ENCODE peak calls at places on chromosomes 5 and 9, in six cellular contexts. T, R, H, P, E and A are unnamed samples.

GRCh38 chr5:115333164-115333563 is 36.7 kb upstream of the CCDC112 start:
- DNase-seq in T (no peak), R (peak; percentile 46), H (no peak), P (no peak), E (peak; percentile 45), A (no peak)

GRCh38 chr5:176736271-176736965 is 73.9 kb upstream of the UNC5A start:
- DNase-seq in T (no peak), R (no peak), H (no peak), P (peak; percentile 30), E (no peak), A (no peak)

GRCh38 chr5:173420108-173420507 is 91.9 kb upstream of the STC2 start:
- DNase-seq in T (no peak), R (peak; percentile 82), H (no peak), P (peak; percentile 36), E (no peak), A (no peak)

GRCh38 chr9:35605336-35606137 is 475 bp downstream of the TESK1 start:
- DNase-seq in T (peak; percentile 11), R (peak; percentile 35), H (no peak), P (no peak), E (no peak), A (no peak)

GRCh38 chr5:33091571-33092363 is 349.0 kb upstream of the TARS1 start:
- DNase-seq in T (no peak), R (peak; percentile 87), H (peak; percentile 44), P (no peak), E (peak; percentile 71), A (no peak)

GRCh38 chr5:14406554-14406849 is 175.1 kb upstream of the OTULINL start:
- DNase-seq in T (peak; percentile 91), R (peak; percentile 69), H (peak; percentile 94), P (peak; percentile 55), E (peak; percentile 76), A (peak; percentile 79)

GRCh38 chr5:1293416-1293996 is 1.4 kb downstream of the TERT start:
- DNase-seq in T (no peak), R (no peak), H (no peak), P (no peak), E (no peak), A (no peak)

GRCh38 chr5:115838885-115839518 is 2.4 kb downstream of the ATG12 start:
- DNase-seq in T (peak; percentile 1), R (peak; percentile 70), H (no peak), P (no peak), E (peak; percentile 69), A (no peak)

GRCh38 chr5:138989720-138990119 is 114.6 kb upstream of the LRRTM2 start:
- DNase-seq in T (no peak), R (peak; percentile 69), H (peak; percentile 50), P (no peak), E (peak; percentile 62), A (no peak)

GRCh38 chr5:132090107-132090506 is 16.5 kb downstream of the CSF2 start:
- DNase-seq in T (peak; percentile 62), R (peak; percentile 93), H (peak; percentile 76), P (peak; percentile 54), E (peak; percentile 69), A (peak; percentile 83)

GRCh38 chr5:56986631-56986957 is 34.7 kb upstream of the MIER3 start:
- DNase-seq in T (no peak), R (peak; percentile 77), H (no peak), P (no peak), E (peak; percentile 2), A (no peak)

GRCh38 chr5:6396836-6397535 is 18.6 kb upstream of the MED10 start:
- DNase-seq in T (no peak), R (no peak), H (no peak), P (no peak), E (no peak), A (no peak)

GRCh38 chr9:134175808-134176598 is 11.6 kb upstream of the RNU6ATAC start:
- DNase-seq in T (peak; percentile 23), R (no peak), H (no peak), P (no peak), E (no peak), A (no peak)
- TF ChIP-seq CTCF in T (no peak), R (no peak), H (no peak), P (peak; percentile 17), E (peak; percentile 35), A (peak; percentile 6)

DNA sequence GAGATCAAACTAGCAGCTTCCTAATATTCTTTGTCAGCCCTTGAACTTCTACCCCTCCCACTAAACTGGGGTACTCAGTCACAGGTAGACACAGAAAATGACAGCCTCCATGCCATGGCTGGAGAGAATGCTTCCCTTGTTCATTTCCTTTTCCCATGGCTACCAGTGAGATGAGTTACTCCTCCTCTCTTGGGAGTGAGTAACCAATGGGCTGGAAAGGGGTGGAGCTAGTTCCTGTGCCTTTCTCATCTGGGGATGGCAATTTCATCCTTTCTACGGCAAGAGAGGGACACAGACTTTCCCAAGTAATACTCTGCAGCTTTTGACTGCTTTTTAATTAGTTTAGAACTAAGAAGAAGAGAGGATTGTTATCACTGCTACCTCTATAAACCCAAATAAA is 1045.6 kb upstream of the WWC1 start:
- DNase-seq in T (no peak), R (peak; percentile 26), H (no peak), P (peak; percentile 23), E (no peak), A (no peak)
- H3K4me3 ChIP-seq in T (no peak overlapping the region), R (no peak overlapping the region), H (no peak overlapping the region), P (no peak overlapping the region), E (no peak overlapping the region), A (no peak overlapping the region)

DNA sequence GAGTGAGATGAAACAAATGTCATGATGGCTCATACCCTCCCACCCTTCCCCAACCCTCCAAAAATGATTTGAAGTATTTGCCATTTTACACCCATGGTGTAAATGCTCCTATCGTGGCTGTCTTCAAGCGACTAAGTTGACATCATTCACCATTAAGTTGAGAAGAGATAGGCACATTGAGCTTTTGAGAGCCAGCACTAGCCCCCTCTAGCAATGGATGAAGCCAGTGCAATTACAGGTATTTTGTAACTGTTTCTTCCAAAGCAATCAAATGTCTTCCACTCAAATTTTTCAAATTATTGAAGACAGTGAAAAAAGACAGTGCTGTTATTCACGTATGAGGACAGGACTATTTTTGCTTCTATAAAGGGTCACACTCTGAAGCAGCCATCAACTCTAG is 371.5 kb upstream of the KLF4 start:
- DNase-seq in T (no peak), R (no peak), H (no peak), P (no peak), E (no peak), A (no peak)
- TF ChIP-seq CTCF in T (no peak), R (no peak), H (no peak), P (no peak), E (no peak), A (no peak)

DNA sequence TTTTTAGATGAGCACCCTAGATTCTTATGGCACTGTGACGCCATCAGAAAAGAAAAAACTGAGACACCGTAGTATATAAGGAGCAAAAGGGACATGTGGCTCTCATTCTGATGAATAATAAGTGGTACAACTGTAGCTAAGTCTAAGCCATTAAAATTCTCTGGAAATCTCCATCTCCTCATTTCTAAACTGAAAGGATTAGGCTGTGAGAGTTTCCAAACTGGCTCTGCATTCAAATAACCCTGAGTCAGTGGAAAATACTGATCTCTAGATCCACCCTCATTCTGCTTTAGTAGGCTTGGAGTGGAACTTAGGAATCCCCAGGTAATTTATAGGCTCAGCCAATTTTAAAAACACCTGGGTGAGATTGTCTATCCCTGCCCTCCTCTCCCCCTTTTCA is 28.5 kb downstream of the PTAR1 start:
- DNase-seq in T (no peak), R (no peak), H (no peak), P (no peak), E (no peak), A (no peak)
- H3K4me3 ChIP-seq in T (no peak overlapping the region), R (no peak overlapping the region), H (no peak overlapping the region), P (no peak overlapping the region), E (no peak overlapping the region), A (no peak overlapping the region)